ENCODE peak calls at places on chromosomes 13 and 19, in seven cellular contexts. D, U, L, B, X, Y and P are unnamed samples.
A peak's percentile ranks its signal among the peaks of the same experiment; 100 is the strongest.

GRCh38 chr19:18173054-18173571 is 500 bp upstream of the IFI30 start:
- DNase-seq in D (peak; percentile 49), U (no peak), L (no peak), B (no peak), X (peak; percentile 86), Y (no peak), P (peak; percentile 86)

GRCh38 chr19:57466489-57466888 is 9.5 kb upstream of the VN1R1 start:
- DNase-seq in D (no peak), U (no peak), L (no peak), B (no peak), X (no peak), Y (no peak), P (no peak)

GRCh38 chr19:3125900-3126524 is 9.8 kb upstream of the GNA15 start:
- DNase-seq in D (peak; percentile 50), U (no peak), L (peak; percentile 33), B (peak; percentile 79), X (peak; percentile 68), Y (peak; percentile 43), P (no peak)

GRCh38 chr13:43058836-43059235 is 35.5 kb downstream of the DNAJC15 start:
- DNase-seq in D (no peak), U (no peak), L (no peak), B (no peak), X (no peak), Y (no peak), P (no peak)

GRCh38 chr13:22235285-22235949 is 564.5 kb downstream of the FGF9 start:
- DNase-seq in D (no peak), U (no peak), L (no peak), B (no peak), X (no peak), Y (no peak), P (no peak)

GRCh38 chr13:74000906-74001305 is 133.3 kb downstream of the KLF12 start:
- DNase-seq in D (no peak), U (no peak), L (no peak), B (no peak), X (no peak), Y (no peak), P (no peak)

GRCh38 chr19:55283548-55284393 is at the start of gene BRSK1:
- DNase-seq in D (peak; percentile 62), U (no peak), L (peak; percentile 62), B (peak; percentile 35), X (no peak), Y (no peak), P (peak; percentile 91)

GRCh38 chr13:23921451-23921888 is 24.2 kb upstream of the C1QTNF9B start:
- DNase-seq in D (no peak), U (no peak), L (peak; percentile 16), B (no peak), X (no peak), Y (peak; percentile 18), P (no peak)

GRCh38 chr13:21012841-21013681 is 48.3 kb downstream of the LATS2 start:
- DNase-seq in D (no peak), U (no peak), L (no peak), B (no peak), X (no peak), Y (no peak), P (no peak)

GRCh38 chr19:4512070-4512469 is 6.2 kb downstream of the PLIN4 start:
- DNase-seq in D (no peak), U (no peak), L (no peak), B (no peak), X (no peak), Y (no peak), P (no peak)

GRCh38 chr19:47058621-47059020 is 10.2 kb upstream of the TMEM160 start:
- DNase-seq in D (no peak), U (no peak), L (no peak), B (no peak), X (no peak), Y (peak; percentile 79), P (no peak)

GRCh38 chr13:32811297-32811800 is 204.9 kb upstream of the KL start:
- DNase-seq in D (no peak), U (no peak), L (no peak), B (no peak), X (no peak), Y (no peak), P (no peak)

GRCh38 chr13:23667750-23668149 is 97.5 kb downstream of the TNFRSF19 start:
- DNase-seq in D (no peak), U (no peak), L (no peak), B (no peak), X (no peak), Y (no peak), P (no peak)

GRCh38 chr19:39126593-39127187 is 1.1 kb downstream of the PAK4 start:
- DNase-seq in D (no peak), U (no peak), L (peak; percentile 93), B (peak; percentile 86), X (peak; percentile 77), Y (peak; percentile 89), P (no peak)

GRCh38 chr19:38544569-38545315 is 73.0 kb downstream of the MAP4K1 start:
- DNase-seq in D (no peak), U (no peak), L (no peak), B (no peak), X (no peak), Y (no peak), P (no peak)

GRCh38 chr13:44506719-44507118 is 69.4 kb downstream of the TSC22D1 start:
- DNase-seq in D (no peak), U (no peak), L (no peak), B (no peak), X (no peak), Y (peak; percentile 15), P (no peak)

GRCh38 chr13:44506251-44506650 is 69.9 kb downstream of the TSC22D1 start:
- DNase-seq in D (no peak), U (no peak), L (no peak), B (no peak), X (no peak), Y (no peak), P (no peak)

GRCh38 chr13:44504146-44504545 is 72.0 kb downstream of the TSC22D1 start:
- DNase-seq in D (no peak), U (no peak), L (no peak), B (no peak), X (peak; percentile 51), Y (no peak), P (no peak)

GRCh38 chr13:44508562-44509062 is 67.5 kb downstream of the TSC22D1 start:
- DNase-seq in D (no peak), U (no peak), L (no peak), B (no peak), X (no peak), Y (no peak), P (no peak)

DNA sequence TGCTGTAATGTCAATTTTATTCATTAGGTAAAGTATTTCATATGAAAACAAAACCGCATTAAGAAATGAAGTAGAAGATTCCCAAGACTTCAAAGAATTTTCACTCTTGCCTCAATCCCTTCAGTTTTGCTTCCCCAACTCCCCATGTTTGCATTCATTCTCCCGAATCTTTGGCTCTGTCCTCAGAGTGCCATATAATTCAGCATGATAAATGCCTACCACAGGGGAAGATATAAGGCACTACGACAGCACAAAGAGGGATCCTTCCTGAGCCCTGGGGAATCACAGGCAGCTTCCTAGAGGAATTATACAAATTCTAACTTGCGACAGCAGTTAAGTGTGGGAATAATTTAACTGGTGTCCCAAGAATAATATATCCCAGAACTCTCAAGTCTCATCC is 68.5 kb downstream of the TSC22D1 start:
- DNase-seq in D (no peak), U (no peak), L (no peak), B (no peak), X (no peak), Y (no peak), P (no peak)
- TF ChIP-seq EP300 in D (no peak), U (no peak), L (no peak), B (no peak), X (no peak), Y (no peak), P (no peak)

DNA sequence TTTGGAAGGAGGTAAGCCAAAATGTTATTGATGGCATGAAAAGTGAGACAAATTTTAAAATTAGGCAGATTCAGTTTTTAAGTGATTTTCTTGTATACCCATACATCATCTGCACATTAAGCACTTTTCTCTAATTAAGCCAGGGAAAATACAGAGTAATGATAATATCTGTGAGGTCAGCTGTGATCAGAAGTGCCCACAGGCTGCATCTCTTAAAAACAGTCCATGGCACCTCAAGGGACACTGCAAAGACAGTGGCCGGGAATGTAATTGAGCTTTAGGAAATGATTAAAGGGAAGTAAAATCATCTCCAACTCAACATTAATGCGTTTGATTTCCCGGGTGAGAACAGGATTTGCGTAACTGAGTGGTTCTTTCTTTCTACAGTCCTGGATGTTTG is 2.0 kb downstream of the COL4A1 start:
- DNase-seq in D (no peak), U (no peak), L (no peak), B (no peak), X (no peak), Y (no peak), P (no peak)
- H3K4me3 ChIP-seq in D (peak overlapping the region; percentile 85), U (peak overlapping the region; percentile 72), L (peak overlapping the region; percentile 92), B (peak overlapping the region; percentile 77), X (peak overlapping the region; percentile 69), Y (no peak overlapping the region), P (peak overlapping the region; percentile 98)

GRCh38 chr13:97211357-97211756 is 10.8 kb upstream of the MBNL2 start:
- DNase-seq in D (no peak), U (no peak), L (no peak), B (no peak), X (no peak), Y (no peak), P (no peak)
- TF ChIP-seq EP300 in D (no peak), U (no peak), L (no peak), B (no peak), X (no peak), Y (no peak), P (no peak)

GRCh38 chr19:33482486-33482885 is 39.1 kb downstream of the PEPD start:
- DNase-seq in D (no peak), U (no peak), L (no peak), B (no peak), X (no peak), Y (no peak), P (no peak)
- H3K4me3 ChIP-seq in D (no peak overlapping the region), U (no peak overlapping the region), L (no peak overlapping the region), B (no peak overlapping the region), X (no peak overlapping the region), Y (no peak overlapping the region), P (no peak overlapping the region)

GRCh38 chr13:34310539-34310938 is 492.6 kb downstream of the RFC3 start:
- DNase-seq in D (no peak), U (no peak), L (no peak), B (no peak), X (no peak), Y (no peak), P (no peak)
- TF ChIP-seq EP300 in D (no peak), U (no peak), L (no peak), B (no peak), X (no peak), Y (no peak), P (no peak)